ENCODE peak calls at places on chromosomes 12 and 14, in five cellular contexts. One of them, this sample, is unnamed. For H3K9me3, the result is how much of the 10 kb centered on the place peaks cover.

GRCh38 chr12:11174022-11174421 is 3.0 kb downstream of the SMIM10L1 start:
- DNase-seq in GM12878: no peak
- DNase-seq in HepG2: no peak
- DNase-seq in K562: no peak
- DNase-seq in H1: no peak
- DNase-seq in this sample: no peak

GRCh38 chr12:121793836-121794531 is 496 bp upstream of the RHOF start:
- DNase-seq in HepG2: peak
- DNase-seq in H1: peak
- DNase-seq in GM12878: peak
- DNase-seq in K562: peak
- DNase-seq in this sample: peak

GRCh38 chr14:79842270-79842669 is 369.0 kb downstream of the DIO2 start:
- DNase-seq in HepG2: no peak
- DNase-seq in GM12878: no peak
- DNase-seq in K562: no peak
- DNase-seq in H1: no peak
- DNase-seq in this sample: no peak

GRCh38 chr14:105899657-105900397 is 373.4 kb downstream of the TMEM121 start:
- DNase-seq in GM12878: no peak
- DNase-seq in H1: no peak
- DNase-seq in K562: no peak
- DNase-seq in HepG2: no peak
- DNase-seq in this sample: no peak

GRCh38 chr12:70892593-70892992 is 27.9 kb downstream of the PTPRR start:
- DNase-seq in K562: no peak
- DNase-seq in GM12878: no peak
- DNase-seq in HepG2: no peak
- DNase-seq in H1: no peak
- DNase-seq in this sample: no peak

GRCh38 chr14:103141117-103141796 is 18.0 kb downstream of the TNFAIP2 start:
- DNase-seq in GM12878: no peak
- DNase-seq in H1: peak
- DNase-seq in HepG2: peak
- DNase-seq in K562: peak
- DNase-seq in this sample: peak

GRCh38 chr14:103547455-103547940 is 15.0 kb downstream of the BAG5 start:
- DNase-seq in K562: no peak
- DNase-seq in H1: no peak
- DNase-seq in HepG2: no peak
- DNase-seq in GM12878: no peak
- DNase-seq in this sample: no peak

GRCh38 chr12:78407722-78408121 is 456.9 kb upstream of the SYT1 start:
- DNase-seq in HepG2: no peak
- DNase-seq in GM12878: no peak
- DNase-seq in K562: no peak
- DNase-seq in H1: no peak
- DNase-seq in this sample: no peak

GRCh38 chr12:104695453-104696148 is 238.9 kb downstream of the CHST11 start:
- DNase-seq in HepG2: no peak
- DNase-seq in H1: no peak
- DNase-seq in GM12878: peak
- DNase-seq in K562: no peak
- DNase-seq in this sample: no peak

GRCh38 chr12:19507823-19508222 is 68.5 kb downstream of the AEBP2 start:
- DNase-seq in K562: no peak
- DNase-seq in HepG2: no peak
- DNase-seq in GM12878: no peak
- DNase-seq in H1: no peak
- DNase-seq in this sample: no peak

GRCh38 chr12:50401383-50402155 is 884 bp downstream of the LARP4 start:
- DNase-seq in H1: no peak
- DNase-seq in HepG2: no peak
- DNase-seq in GM12878: no peak
- DNase-seq in K562: no peak
- DNase-seq in this sample: no peak

GRCh38 chr12:110780448-110780847 is 37.8 kb upstream of the PPP1CC start:
- DNase-seq in HepG2: no peak
- DNase-seq in GM12878: no peak
- DNase-seq in K562: no peak
- DNase-seq in H1: no peak
- DNase-seq in this sample: no peak

GRCh38 chr14:62301911-62302310 is 539.7 kb downstream of the SNAPC1 start:
- DNase-seq in GM12878: no peak
- DNase-seq in HepG2: no peak
- DNase-seq in K562: no peak
- DNase-seq in H1: no peak
- DNase-seq in this sample: no peak

GRCh38 chr12:63362801-63363200 is 211.8 kb upstream of the AVPR1A start:
- DNase-seq in GM12878: no peak
- DNase-seq in HepG2: no peak
- DNase-seq in H1: no peak
- DNase-seq in K562: no peak
- DNase-seq in this sample: no peak

GRCh38 chr12:29066061-29066588 is 83.0 kb upstream of the FAR2 start:
- DNase-seq in HepG2: no peak
- DNase-seq in K562: no peak
- DNase-seq in H1: no peak
- DNase-seq in GM12878: no peak
- DNase-seq in this sample: peak

GRCh38 chr12:122060069-122060468 is 18.5 kb upstream of the MLXIP start:
- DNase-seq in K562: no peak
- DNase-seq in HepG2: no peak
- DNase-seq in H1: no peak
- DNase-seq in GM12878: no peak
- DNase-seq in this sample: no peak

GRCh38 chr12:73585136-73585535 is 952.5 kb upstream of the ATXN7L3B start:
- DNase-seq in K562: no peak
- DNase-seq in GM12878: no peak
- DNase-seq in HepG2: no peak
- DNase-seq in H1: no peak
- DNase-seq in this sample: no peak
- TF ChIP-seq POLR2AphosphoS5 in K562: no peak
- TF ChIP-seq POLR2AphosphoS5 in GM12878: no peak
- TF ChIP-seq POLR2AphosphoS5 in HepG2: no peak
- TF ChIP-seq POLR2AphosphoS5 in H1: no peak
- TF ChIP-seq POLR2AphosphoS5 in this sample: no peak

GRCh38 chr12:34335819-34336262 is 313.5 kb downstream of the ALG10 start:
- DNase-seq in HepG2: no peak
- DNase-seq in GM12878: no peak
- DNase-seq in H1: no peak
- DNase-seq in K562: peak
- DNase-seq in this sample: no peak
- H3K9me3 ChIP-seq in HepG2: under half
- H3K9me3 ChIP-seq in GM12878: under half
- H3K9me3 ChIP-seq in H1: half or more
- H3K9me3 ChIP-seq in K562: under half
- H3K9me3 ChIP-seq in this sample: under half

GRCh38 chr12:92721668-92722067 is 18.9 kb downstream of the PLEKHG7 start:
- DNase-seq in K562: no peak
- DNase-seq in GM12878: no peak
- DNase-seq in H1: no peak
- DNase-seq in HepG2: no peak
- DNase-seq in this sample: no peak

GRCh38 chr12:92721130-92721529 is 18.3 kb downstream of the PLEKHG7 start:
- DNase-seq in HepG2: no peak
- DNase-seq in K562: no peak
- DNase-seq in GM12878: no peak
- DNase-seq in H1: no peak
- DNase-seq in this sample: no peak

GRCh38 chr12:92718483-92718985 is 15.7 kb downstream of the PLEKHG7 start:
- DNase-seq in K562: no peak
- DNase-seq in GM12878: no peak
- DNase-seq in HepG2: peak
- DNase-seq in H1: no peak
- DNase-seq in this sample: no peak

GRCh38 chr12:92717202-92717601 is 14.4 kb downstream of the PLEKHG7 start:
- DNase-seq in GM12878: no peak
- DNase-seq in K562: peak
- DNase-seq in H1: no peak
- DNase-seq in HepG2: no peak
- DNase-seq in this sample: peak

DNA sequence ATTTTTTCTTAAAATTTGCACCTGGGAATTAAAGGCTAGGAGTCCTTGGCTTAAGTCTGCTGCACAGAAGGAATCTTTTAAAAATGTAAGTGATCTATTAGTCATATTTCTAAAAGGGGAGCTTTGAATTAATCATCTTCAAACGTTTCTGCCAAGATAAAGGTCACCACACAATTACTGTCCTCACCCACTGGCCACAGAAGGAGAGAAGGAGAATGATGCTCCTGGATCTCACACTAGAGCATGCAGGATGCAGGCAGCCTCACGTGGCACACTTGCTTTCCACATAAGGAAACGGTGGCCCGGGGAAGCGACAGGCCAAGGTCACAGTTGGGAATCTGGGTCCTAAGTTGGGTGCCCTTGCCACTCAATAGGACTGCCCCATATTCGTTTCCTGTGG is 16.9 kb downstream of the PLEKHG7 start:
- DNase-seq in K562: no peak
- DNase-seq in HepG2: no peak
- DNase-seq in GM12878: no peak
- DNase-seq in H1: no peak
- DNase-seq in this sample: no peak
- TF ChIP-seq SP1 in K562: no peak
- TF ChIP-seq SP1 in HepG2: no peak
- TF ChIP-seq SP1 in GM12878: no peak
- TF ChIP-seq SP1 in H1: no peak
- TF ChIP-seq SP1 in this sample: no peak

GRCh38 chr14:70000601-70001000 is 121.4 kb downstream of the SMOC1 start:
- DNase-seq in H1: no peak
- DNase-seq in HepG2: no peak
- DNase-seq in K562: no peak
- DNase-seq in GM12878: no peak
- DNase-seq in this sample: no peak

GRCh38 chr14:69997849-69998248 is 118.6 kb downstream of the SMOC1 start:
- DNase-seq in HepG2: peak
- DNase-seq in H1: no peak
- DNase-seq in K562: no peak
- DNase-seq in GM12878: no peak
- DNase-seq in this sample: no peak

GRCh38 chr14:70002589-70003240 is 123.5 kb downstream of the SMOC1 start:
- DNase-seq in H1: no peak
- DNase-seq in K562: no peak
- DNase-seq in GM12878: no peak
- DNase-seq in HepG2: peak
- DNase-seq in this sample: no peak

GRCh38 chr14:69996197-69996596 is 117.0 kb downstream of the SMOC1 start:
- DNase-seq in H1: no peak
- DNase-seq in GM12878: no peak
- DNase-seq in HepG2: no peak
- DNase-seq in K562: no peak
- DNase-seq in this sample: no peak

DNA sequence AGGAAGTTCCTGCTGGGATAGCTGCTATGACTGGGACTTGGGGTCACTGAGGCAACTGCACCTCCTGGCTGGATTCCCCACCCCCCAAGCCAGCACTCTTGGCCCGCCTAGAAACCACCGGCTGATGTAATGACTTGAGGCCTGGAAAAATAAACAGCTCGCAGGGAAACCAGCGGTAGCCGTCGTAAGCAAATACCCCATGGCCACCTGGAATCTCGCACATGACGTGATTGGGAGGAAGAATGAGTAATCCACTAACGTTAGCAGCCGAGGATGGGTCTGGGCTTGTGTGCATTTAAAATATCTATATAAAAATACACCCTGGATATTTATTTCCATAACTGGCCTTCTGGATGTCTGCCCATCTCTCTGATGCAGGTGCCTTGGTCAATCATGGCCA is 120.0 kb downstream of the SMOC1 start:
- DNase-seq in HepG2: no peak
- DNase-seq in GM12878: no peak
- DNase-seq in H1: no peak
- DNase-seq in K562: no peak
- DNase-seq in this sample: no peak
- TF ChIP-seq POLR2AphosphoS5 in HepG2: no peak
- TF ChIP-seq POLR2AphosphoS5 in GM12878: no peak
- TF ChIP-seq POLR2AphosphoS5 in H1: no peak
- TF ChIP-seq POLR2AphosphoS5 in K562: no peak
- TF ChIP-seq POLR2AphosphoS5 in this sample: no peak

GRCh38 chr14:29668201-29668600 is 259.4 kb downstream of the PRKD1 start:
- DNase-seq in H1: no peak
- DNase-seq in HepG2: no peak
- DNase-seq in K562: no peak
- DNase-seq in GM12878: no peak
- DNase-seq in this sample: no peak
- H3K9me3 ChIP-seq in H1: under half
- H3K9me3 ChIP-seq in HepG2: half or more
- H3K9me3 ChIP-seq in K562: under half
- H3K9me3 ChIP-seq in GM12878: under half
- H3K9me3 ChIP-seq in this sample: under half